ENCODE peak calls at places on chromosomes 5 and 9, in ten cellular contexts. Z is hepatocyte, S is cardiac muscle cell, O is heart right ventricle, X is mesendoderm, V is upper lobe of right lung, E is GM23338, Q is MM.1S, J is DND-41, W is mucosa of descending colon. L is an unnamed sample. For H3K4me1, the result is how much of the 10 kb centered on the place peaks cover.

GRCh38 chr9:115002371-115003120 is 72.2 kb upstream of the TNFSF8 start:
- DNase-seq in Z (no peak), S (peak), O (no peak), X (no peak), V (no peak), E (no peak), Q (no peak), J (no peak), W (no peak), L (no peak)

GRCh38 chr5:61734966-61735365 is 402.9 kb downstream of the ZSWIM6 start:
- DNase-seq in Z (no peak), S (no peak), O (no peak), X (no peak), V (no peak), E (no peak), Q (no peak), J (no peak), W (no peak), L (no peak)

GRCh38 chr9:135889564-135890189 is 17.7 kb downstream of the CAMSAP1 start:
- DNase-seq in Z (no peak), S (no peak), O (no peak), X (no peak), V (no peak), E (no peak), Q (no peak), J (no peak), W (no peak), L (no peak)

GRCh38 chr9:6782378-6782777 is 24.6 kb downstream of the KDM4C start:
- DNase-seq in Z (no peak), S (no peak), O (no peak), X (no peak), V (no peak), E (no peak), Q (no peak), J (no peak), W (no peak), L (no peak)

GRCh38 chr5:138230261-138230660 is 17.1 kb upstream of the CDC23 start:
- DNase-seq in Z (peak), S (no peak), O (peak), X (peak), V (no peak), E (no peak), Q (no peak), J (no peak), W (no peak), L (no peak)

GRCh38 chr5:57650360-57651069 is 167.9 kb upstream of the ACTBL2 start:
- DNase-seq in Z (peak), S (peak), O (no peak), X (peak), V (no peak), E (peak), Q (peak), J (peak), W (peak), L (no peak)

GRCh38 chr5:148179234-148179824 is 11.0 kb downstream of the SPINK14 start:
- DNase-seq in Z (peak), S (peak), O (no peak), X (peak), V (no peak), E (peak), Q (peak), J (no peak), W (peak), L (peak)

GRCh38 chr9:84808416-84808815 is 138.9 kb downstream of the NTRK2 start:
- DNase-seq in Z (no peak), S (no peak), O (no peak), X (no peak), V (no peak), E (no peak), Q (no peak), J (no peak), W (no peak), L (no peak)

GRCh38 chr5:164504141-164504772 is 998.8 kb downstream of the MAT2B start:
- DNase-seq in Z (peak), S (peak), O (no peak), X (peak), V (no peak), E (peak), Q (peak), J (peak), W (peak), L (no peak)

GRCh38 chr5:168734657-168735344 is 155.6 kb upstream of the PANK3 start:
- DNase-seq in Z (no peak), S (no peak), O (peak), X (no peak), V (no peak), E (no peak), Q (no peak), J (peak), W (no peak), L (no peak)

GRCh38 chr9:69674112-69674511 is 1.9 kb upstream of the APBA1 start:
- DNase-seq in Z (no peak), S (no peak), O (no peak), X (peak), V (no peak), E (peak), Q (no peak), J (no peak), W (peak), L (no peak)

GRCh38 chr5:35904443-35905132 is 33.8 kb downstream of the CAPSL start:
- DNase-seq in Z (no peak), S (no peak), O (no peak), X (no peak), V (no peak), E (no peak), Q (peak), J (no peak), W (no peak), L (no peak)

GRCh38 chr5:35903631-35904203 is 34.7 kb downstream of the CAPSL start:
- DNase-seq in Z (no peak), S (no peak), O (no peak), X (no peak), V (no peak), E (no peak), Q (no peak), J (no peak), W (no peak), L (no peak)

GRCh38 chr5:35908814-35909213 is 29.6 kb downstream of the CAPSL start:
- DNase-seq in Z (peak), S (peak), O (no peak), X (peak), V (no peak), E (no peak), Q (no peak), J (peak), W (no peak), L (no peak)

DNA sequence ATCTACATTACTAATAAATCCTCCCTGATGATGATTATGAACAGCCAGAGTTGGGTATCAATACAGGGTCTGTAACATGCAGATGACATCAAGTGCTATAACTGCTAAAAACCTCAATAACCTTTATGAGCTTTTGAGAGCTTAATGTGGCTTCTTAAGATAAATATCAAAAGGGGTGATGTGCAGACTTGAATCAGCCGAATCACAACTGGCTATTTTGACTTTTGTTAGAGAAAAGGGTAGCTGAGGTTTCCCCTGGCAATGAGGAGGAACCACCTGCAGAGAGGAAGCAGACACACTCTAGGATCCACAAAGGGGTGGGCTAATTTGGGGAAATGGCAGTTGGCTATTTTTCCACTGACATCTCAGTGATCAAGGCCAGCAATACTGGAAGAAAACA is 30.2 kb downstream of the CAPSL start:
- DNase-seq in Z (no peak), S (no peak), O (no peak), X (no peak), V (no peak), E (peak), Q (no peak), J (peak), W (no peak), L (no peak)
- H3K4me1 ChIP-seq in Z (under half), S (under half), O (under half), X (under half), V (under half), E (under half), Q (under half), J (half or more), W (under half), L (under half)

DNA sequence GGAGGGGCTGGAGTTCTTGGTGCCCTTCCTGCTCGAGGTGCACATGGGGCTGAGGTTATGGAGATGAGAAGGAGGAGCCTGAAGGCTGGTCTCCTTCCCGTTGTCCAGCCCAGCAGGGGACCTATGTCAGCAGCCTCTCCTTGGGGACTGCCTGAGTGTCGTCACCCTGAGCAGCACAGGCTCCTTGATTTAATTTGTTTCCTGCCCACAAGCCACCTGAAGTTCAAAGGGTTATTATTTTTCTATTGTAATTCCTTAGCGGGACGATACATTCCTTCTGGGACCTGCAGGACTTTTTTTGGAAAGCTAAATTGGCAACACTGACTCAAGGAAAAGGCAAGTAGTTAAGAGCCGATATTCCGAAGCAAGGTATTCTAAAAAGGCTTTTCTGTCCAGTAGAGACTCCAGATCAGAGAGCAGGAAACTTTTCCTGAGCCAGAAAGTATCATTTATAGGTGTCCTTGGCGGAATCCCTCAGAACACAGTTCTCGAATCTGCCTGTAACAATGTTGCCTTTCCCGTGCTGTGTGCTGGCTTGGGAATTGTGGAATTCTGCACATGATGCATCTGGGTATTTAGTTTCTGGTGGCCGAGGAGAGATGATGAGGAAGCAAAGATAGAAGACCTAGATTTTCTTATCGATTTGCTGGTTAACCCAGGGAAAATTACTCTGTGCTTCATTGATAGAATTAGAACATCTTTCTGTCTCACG is 55.4 kb downstream of the ARHGAP26 start:
- DNase-seq in Z (no peak), S (no peak), O (no peak), X (no peak), V (no peak), E (peak), Q (no peak), J (no peak), W (no peak), L (no peak)
- H3K4me1 ChIP-seq in Z (under half), S (under half), O (half or more), X (under half), V (under half), E (under half), Q (under half), J (under half), W (under half), L (under half)

DNA sequence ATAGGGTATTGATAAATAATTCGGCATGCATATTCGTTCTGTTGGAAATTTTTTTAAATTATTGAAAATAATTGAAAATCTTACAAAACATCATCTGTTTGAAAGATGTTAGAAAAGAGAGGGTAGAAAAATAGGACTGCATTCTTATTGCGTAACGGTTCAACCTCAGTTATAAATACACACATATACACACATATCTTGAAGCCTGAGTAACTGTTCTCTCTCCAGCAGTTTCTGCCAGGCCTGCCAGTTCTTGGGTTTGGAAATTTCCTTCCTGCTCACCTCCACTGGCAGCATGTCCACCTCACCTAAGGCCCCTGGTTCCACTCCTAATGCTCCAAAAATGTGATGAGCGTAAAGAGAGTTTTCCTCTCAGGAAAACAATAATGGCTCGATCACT is 9.1 kb downstream of the SPATA31E1 start:
- DNase-seq in Z (no peak), S (no peak), O (no peak), X (no peak), V (no peak), E (no peak), Q (no peak), J (no peak), W (no peak), L (no peak)
- H3K4me1 ChIP-seq in Z (under half), S (under half), O (under half), X (under half), V (under half), E (under half), Q (under half), J (under half), W (under half), L (under half)

DNA sequence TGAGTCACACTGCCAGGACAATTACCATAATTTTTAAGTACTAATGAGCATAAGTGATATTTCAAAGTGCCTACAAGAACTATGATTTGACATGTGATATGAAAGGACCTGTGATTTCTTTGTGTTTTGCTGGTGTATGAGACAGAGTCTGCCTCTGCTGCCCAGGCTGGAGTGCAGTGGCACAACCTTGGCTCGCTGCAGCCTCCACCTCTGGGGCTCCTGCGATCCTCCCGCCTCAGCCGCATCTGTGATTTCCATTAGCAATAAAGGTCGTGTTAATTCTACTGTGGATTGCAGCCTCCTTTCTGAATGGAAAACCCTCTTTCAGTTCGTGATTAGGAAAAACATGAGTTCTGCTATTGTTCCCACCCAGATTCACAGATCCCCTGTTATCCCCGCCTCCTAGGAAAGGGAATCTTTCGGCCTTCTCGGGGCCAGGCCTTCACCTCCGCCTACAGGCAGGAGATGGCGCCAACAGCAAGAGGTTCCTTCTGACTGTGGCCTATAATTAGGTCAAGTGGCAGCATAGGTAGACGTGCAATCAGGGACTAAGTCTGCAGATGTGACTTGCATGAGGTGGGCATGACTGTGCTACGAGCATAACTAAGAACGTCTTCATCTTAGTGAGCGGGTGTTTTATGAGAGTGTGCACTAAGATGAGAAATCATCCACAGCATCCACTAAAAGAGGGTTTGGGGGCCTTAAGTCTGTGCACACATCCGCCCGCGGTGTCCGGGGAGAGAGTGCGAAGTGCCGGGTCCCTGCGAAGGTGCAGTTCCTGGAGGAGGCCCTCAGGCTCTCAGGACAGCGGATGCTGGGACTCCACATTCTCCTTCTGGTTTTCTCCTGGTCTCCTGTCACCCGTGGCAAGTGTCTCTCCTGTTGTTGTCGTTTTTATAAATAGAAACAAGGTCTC is 23.1 kb downstream of the TRIM7 start:
- DNase-seq in Z (peak), S (peak), O (peak), X (peak), V (peak), E (peak), Q (peak), J (peak), W (peak), L (peak)
- H3K4me1 ChIP-seq in Z (under half), S (under half), O (under half), X (under half), V (under half), E (under half), Q (under half), J (under half), W (under half), L (under half)

DNA sequence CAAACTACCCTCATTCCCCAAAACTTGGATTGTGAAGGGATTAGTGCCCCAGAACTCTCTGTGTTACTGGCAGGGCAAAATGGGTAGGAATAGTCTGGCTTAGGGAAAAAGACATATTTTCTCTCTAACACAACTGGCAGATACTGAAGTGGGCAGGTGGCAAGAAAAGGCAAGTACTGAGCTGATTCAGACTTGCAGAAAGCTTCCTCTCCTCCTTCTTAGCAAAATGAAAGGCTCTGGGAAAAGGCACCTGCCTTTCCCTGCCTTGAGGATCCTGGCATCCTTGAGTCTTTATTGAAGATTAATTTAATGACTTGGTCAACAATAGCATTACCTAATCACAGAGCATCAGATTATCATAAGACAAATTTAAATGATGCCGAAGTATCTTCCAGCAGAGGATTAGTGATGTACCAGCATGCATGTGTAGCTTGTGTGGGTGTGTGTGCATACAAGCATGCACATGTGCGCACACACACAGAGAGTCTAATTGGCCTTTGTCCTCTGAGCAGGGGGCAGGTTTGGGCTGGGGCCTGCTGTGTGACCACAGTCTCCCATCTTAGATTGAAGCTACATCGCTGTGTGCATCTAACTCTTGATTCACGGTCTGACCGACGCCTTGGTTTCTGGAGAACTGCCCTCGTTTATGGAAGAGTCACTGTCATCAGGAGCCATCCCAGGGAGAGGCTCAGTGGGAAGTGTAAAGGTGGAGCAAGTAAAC is 294.8 kb downstream of the AOPEP start:
- DNase-seq in Z (no peak), S (no peak), O (no peak), X (no peak), V (no peak), E (no peak), Q (no peak), J (no peak), W (no peak), L (no peak)
- H3K4me1 ChIP-seq in Z (half or more), S (under half), O (half or more), X (under half), V (half or more), E (under half), Q (under half), J (under half), W (under half), L (under half)

GRCh38 chr5:133978943-133979342 is 10.5 kb upstream of the C5orf15 start:
- DNase-seq in Z (no peak), S (no peak), O (no peak), X (no peak), V (no peak), E (no peak), Q (no peak), J (no peak), W (no peak), L (no peak)

GRCh38 chr5:133977858-133978257 is 9.4 kb upstream of the C5orf15 start:
- DNase-seq in Z (no peak), S (no peak), O (no peak), X (no peak), V (no peak), E (no peak), Q (no peak), J (no peak), W (no peak), L (no peak)

GRCh38 chr5:133980652-133981051 is 12.2 kb upstream of the C5orf15 start:
- DNase-seq in Z (no peak), S (no peak), O (no peak), X (no peak), V (no peak), E (no peak), Q (no peak), J (no peak), W (no peak), L (no peak)

GRCh38 chr5:133983674-133984073 is 15.2 kb upstream of the C5orf15 start:
- DNase-seq in Z (no peak), S (no peak), O (no peak), X (no peak), V (no peak), E (no peak), Q (no peak), J (no peak), W (no peak), L (no peak)

GRCh38 chr5:133981714-133982113 is 13.3 kb upstream of the C5orf15 start:
- DNase-seq in Z (no peak), S (no peak), O (no peak), X (no peak), V (no peak), E (no peak), Q (no peak), J (no peak), W (no peak), L (no peak)
- H3K4me1 ChIP-seq in Z (under half), S (under half), O (under half), X (under half), V (under half), E (under half), Q (under half), J (under half), W (under half), L (under half)

GRCh38 chr5:119339344-119339743 is 16.5 kb upstream of the TNFAIP8 start:
- DNase-seq in Z (no peak), S (no peak), O (no peak), X (no peak), V (no peak), E (no peak), Q (no peak), J (no peak), W (no peak), L (no peak)
- H3K4me1 ChIP-seq in Z (under half), S (half or more), O (under half), X (under half), V (under half), E (under half), Q (half or more), J (half or more), W (under half), L (half or more)

GRCh38 chr5:158640581-158640980 is 459.1 kb downstream of the EBF1 start:
- DNase-seq in Z (peak), S (no peak), O (no peak), X (no peak), V (no peak), E (no peak), Q (no peak), J (no peak), W (no peak), L (no peak)

GRCh38 chr5:158641016-158641415 is 458.7 kb downstream of the EBF1 start:
- DNase-seq in Z (no peak), S (no peak), O (no peak), X (no peak), V (no peak), E (no peak), Q (no peak), J (no peak), W (no peak), L (no peak)

GRCh38 chr5:158637039-158637438 is 462.7 kb downstream of the EBF1 start:
- DNase-seq in Z (no peak), S (peak), O (no peak), X (no peak), V (no peak), E (no peak), Q (peak), J (no peak), W (no peak), L (no peak)

GRCh38 chr5:158642852-158643251 is 456.9 kb downstream of the EBF1 start:
- DNase-seq in Z (no peak), S (no peak), O (peak), X (no peak), V (no peak), E (no peak), Q (peak), J (no peak), W (no peak), L (no peak)

GRCh38 chr5:158639876-158640570 is 459.7 kb downstream of the EBF1 start:
- DNase-seq in Z (no peak), S (no peak), O (no peak), X (no peak), V (no peak), E (peak), Q (no peak), J (no peak), W (no peak), L (no peak)
- H3K4me1 ChIP-seq in Z (under half), S (under half), O (under half), X (under half), V (under half), E (under half), Q (under half), J (under half), W (under half), L (under half)

L was measured in CD8-positive, alpha-beta memory T cell.